ENCODE peak calls at places on chromosomes 6 and 20, in four cellular contexts. F is IMR-90, N is mesendoderm, T is H1. M is an unnamed sample.

GRCh38 chr6:40573221-40573620 is 13.9 kb downstream of the LRFN2 start:
- DNase-seq in F (no peak), N (no peak), T (no peak), M (no peak)

GRCh38 chr6:128379577-128379976 is 140.8 kb downstream of the PTPRK start:
- DNase-seq in F (no peak), N (no peak), T (no peak), M (no peak)

GRCh38 chr6:126432564-126432963 is 92.6 kb downstream of the CENPW start:
- DNase-seq in F (no peak), N (no peak), T (no peak), M (no peak)

GRCh38 chr6:75012018-75012417 is 193.8 kb downstream of the COL12A1 start:
- DNase-seq in F (peak), N (no peak), T (no peak), M (no peak)

GRCh38 chr6:77217896-77218295 is 245.4 kb downstream of the HTR1B start:
- DNase-seq in F (no peak), N (peak), T (no peak), M (no peak)

GRCh38 chr6:128039542-128039941 is 138.7 kb upstream of the THEMIS start:
- DNase-seq in F (no peak), N (no peak), T (no peak), M (no peak)

GRCh38 chr6:126444874-126445273 is 105.0 kb downstream of the CENPW start:
- DNase-seq in F (peak), N (peak), T (no peak), M (no peak)

GRCh38 chr20:37295595-37295994 is 6.1 kb downstream of the MANBAL start:
- DNase-seq in F (no peak), N (peak), T (no peak), M (no peak)

GRCh38 chr20:43936371-43936770 is 21.7 kb downstream of the TOX2 start:
- DNase-seq in F (peak), N (no peak), T (no peak), M (no peak)

GRCh38 chr20:46210672-46211330 is 92.7 kb downstream of the CD40 start:
- DNase-seq in F (no peak), N (peak), T (no peak), M (no peak)

GRCh38 chr6:104473021-104473429 is 386.7 kb downstream of the HACE1 start:
- DNase-seq in F (no peak), N (peak), T (peak), M (peak)

GRCh38 chr6:148502083-148502772 is 159.6 kb downstream of the SASH1 start:
- DNase-seq in F (peak), N (no peak), T (no peak), M (no peak)

GRCh38 chr20:45993197-45993951 is 15.3 kb upstream of the MMP9 start:
- DNase-seq in F (peak), N (peak), T (no peak), M (no peak)

GRCh38 chr20:32570401-32571190 is 14.5 kb downstream of the NOL4L start:
- DNase-seq in F (no peak), N (peak), T (no peak), M (peak)

GRCh38 chr6:157070403-157071107 is 252.8 kb downstream of the TMEM242 start:
- DNase-seq in F (no peak), N (no peak), T (no peak), M (no peak)

GRCh38 chr20:25576783-25577530 is 8.4 kb downstream of the NINL start:
- DNase-seq in F (no peak), N (no peak), T (no peak), M (no peak)

GRCh38 chr20:61109221-61109805 is 142.7 kb upstream of the CDH4 start:
- DNase-seq in F (no peak), N (no peak), T (no peak), M (no peak)

GRCh38 chr6:150857062-150857905 is 8.2 kb upstream of the MTHFD1L start:
- DNase-seq in F (peak), N (peak), T (no peak), M (no peak)

GRCh38 chr6:70082830-70083229 is 216.5 kb downstream of the COL19A1 start:
- DNase-seq in F (no peak), N (no peak), T (no peak), M (no peak)

GRCh38 chr6:135922170-135922569 is 70.7 kb downstream of the PDE7B start:
- DNase-seq in F (peak), N (peak), T (no peak), M (peak)

GRCh38 chr20:47720636-47721427 is 64.4 kb downstream of the SULF2 start:
- DNase-seq in F (peak), N (peak), T (no peak), M (no peak)

GRCh38 chr20:61589055-61589385 is 337.0 kb downstream of the CDH4 start:
- DNase-seq in F (peak), N (peak), T (no peak), M (no peak)

GRCh38 chr6:7543761-7544424 is 2.4 kb downstream of the DSP start:
- DNase-seq in F (no peak), N (peak), T (no peak), M (no peak)
- H4K5ac ChIP-seq in F (peak), N (no peak), T (no peak), M (no peak)

DNA sequence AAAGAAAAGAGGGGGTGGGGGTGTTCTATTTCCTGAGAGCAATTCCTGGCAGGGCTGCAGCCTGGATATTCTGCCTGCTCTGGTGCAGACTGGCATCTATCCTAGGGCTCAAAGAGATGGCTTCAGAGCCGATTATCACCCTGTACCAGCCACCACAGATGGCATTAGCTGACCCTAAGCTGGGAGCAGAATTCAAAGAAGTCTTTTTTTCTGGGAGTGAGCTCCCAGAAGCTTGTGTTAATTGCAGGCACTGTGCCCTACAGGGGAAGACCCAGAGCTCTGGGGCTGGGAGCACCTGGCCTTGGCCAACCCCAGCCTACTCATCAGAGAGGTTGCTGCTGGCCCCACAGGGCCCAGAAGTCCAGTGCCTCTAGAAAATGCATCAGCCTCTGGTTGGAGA is 85.9 kb downstream of the PXDC1 start:
- DNase-seq in F (no peak), N (no peak), T (no peak), M (no peak)
- H4K5ac ChIP-seq in F (no peak), N (no peak), T (no peak), M (no peak)

DNA sequence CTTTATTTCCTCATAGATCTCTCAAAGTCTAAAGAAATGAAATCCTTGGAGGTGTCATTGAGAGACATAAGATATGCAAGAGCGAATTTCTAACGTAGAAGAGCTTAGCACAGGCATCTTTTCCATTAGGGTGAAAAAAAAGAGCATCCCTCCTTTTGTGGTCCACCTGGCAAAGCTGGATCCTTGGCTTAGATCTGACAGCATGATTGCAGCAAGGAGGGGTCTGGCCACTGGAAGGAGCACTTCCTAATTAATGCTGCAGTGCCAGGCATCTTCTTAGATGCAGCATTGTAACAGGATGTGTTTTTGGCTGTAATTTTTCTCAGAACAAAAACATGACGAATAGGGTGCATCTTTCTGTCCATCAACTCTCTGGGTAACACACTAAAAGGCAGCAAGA is 60.1 kb upstream of the TFAP2D start:
- DNase-seq in F (no peak), N (no peak), T (no peak), M (no peak)
- H4K5ac ChIP-seq in F (no peak), N (no peak), T (no peak), M (no peak)

GRCh38 chr20:8365634-8366033 is 233.6 kb downstream of the PLCB1 start:
- DNase-seq in F (no peak), N (no peak), T (no peak), M (no peak)

GRCh38 chr20:8370774-8371173 is 238.7 kb downstream of the PLCB1 start:
- DNase-seq in F (no peak), N (no peak), T (no peak), M (no peak)

GRCh38 chr20:8366303-8366923 is 234.3 kb downstream of the PLCB1 start:
- DNase-seq in F (no peak), N (no peak), T (no peak), M (no peak)

GRCh38 chr20:8367679-8368078 is 235.6 kb downstream of the PLCB1 start:
- DNase-seq in F (no peak), N (no peak), T (no peak), M (no peak)

GRCh38 chr20:8368680-8369079 is 236.6 kb downstream of the PLCB1 start:
- DNase-seq in F (no peak), N (no peak), T (no peak), M (no peak)
- H4K5ac ChIP-seq in F (no peak), N (no peak), T (no peak), M (no peak)